ENCODE peak calls at places on chromosomes 13 and 19, in four cellular contexts. One of them, this sample, is unnamed.

GRCh38 chr13:109819851-109820250 is 33.5 kb upstream of the IRS2 start:
- DNase-seq in head of caudate nucleus: no peak
- DNase-seq in COR-L47: no peak
- DNase-seq in germinal center: no peak
- DNase-seq in this sample: peak; percentile 15

GRCh38 chr13:101289764-101290163 is 126.5 kb downstream of the NALCN start:
- DNase-seq in COR-L47: peak; percentile 95
- DNase-seq in head of caudate nucleus: peak; percentile 65
- DNase-seq in germinal center: no peak
- DNase-seq in this sample: peak; percentile 73

GRCh38 chr13:113584205-113584869 is at the start of gene TFDP1:
- DNase-seq in head of caudate nucleus: peak; percentile 85
- DNase-seq in germinal center: peak; percentile 90
- DNase-seq in COR-L47: peak; percentile 95
- DNase-seq in this sample: peak; percentile 99

GRCh38 chr13:102847272-102848234 is 1.7 kb downstream of the ERCC5 start:
- DNase-seq in COR-L47: no peak
- DNase-seq in germinal center: no peak
- DNase-seq in head of caudate nucleus: no peak
- DNase-seq in this sample: peak; percentile 58

GRCh38 chr19:12779162-12779993 is 4.0 kb upstream of the HOOK2 start:
- DNase-seq in head of caudate nucleus: no peak
- DNase-seq in COR-L47: peak; percentile 74
- DNase-seq in germinal center: no peak
- DNase-seq in this sample: peak; percentile 86

GRCh38 chr19:44807162-44807561 is 1.7 kb upstream of the BCAM start:
- DNase-seq in head of caudate nucleus: no peak
- DNase-seq in COR-L47: peak; percentile 84
- DNase-seq in germinal center: no peak
- DNase-seq in this sample: peak; percentile 82

GRCh38 chr19:44754743-44755066 is 6.2 kb downstream of the BCL3 start:
- DNase-seq in head of caudate nucleus: no peak
- DNase-seq in germinal center: no peak
- DNase-seq in COR-L47: no peak
- DNase-seq in this sample: no peak

GRCh38 chr13:111005808-111006494 is 91.1 kb upstream of the ANKRD10 start:
- DNase-seq in germinal center: no peak
- DNase-seq in COR-L47: peak; percentile 28
- DNase-seq in head of caudate nucleus: no peak
- DNase-seq in this sample: peak; percentile 48